ENCODE peak calls at places on chromosomes 4 and X, in ten cellular contexts. W is mammary epithelial cell, A is A549, V is BE2C, J is astrocyte of the spinal cord, S is epithelial cell of esophagus, O is activated B cell treated with CpG ODN at 0.5 μM for 24 hours, D is tibial artery, G is dorsolateral prefrontal cortex, T is AG10803. F is an unnamed sample.

GRCh38 chr4:52751349-52751911 is at the start of gene ERVMER34-1:
- DNase-seq in W (peak), A (peak), V (peak), J (peak), S (peak), O (no peak), D (no peak), G (peak), T (peak), F (no peak)

GRCh38 chrX:118536687-118537461 is 41.3 kb downstream of the DOCK11 start:
- DNase-seq in W (no peak), A (peak), V (peak), J (peak), S (no peak), O (no peak), D (no peak), G (peak), T (peak), F (peak)

GRCh38 chr4:56959064-56959463 is 18.3 kb downstream of the NOA1 start:
- DNase-seq in W (no peak), A (no peak), V (no peak), J (peak), S (no peak), O (no peak), D (no peak), G (no peak), T (no peak), F (no peak)

GRCh38 chr4:85302756-85303155 is 172.2 kb upstream of the ARHGAP24 start:
- DNase-seq in W (no peak), A (no peak), V (no peak), J (no peak), S (no peak), O (no peak), D (no peak), G (no peak), T (no peak), F (no peak)

GRCh38 chrX:134669378-134670098 is 11.3 kb upstream of the PLAC1 start:
- DNase-seq in W (peak), A (peak), V (no peak), J (peak), S (peak), O (no peak), D (no peak), G (no peak), T (peak), F (no peak)

GRCh38 chrX:72029473-72030411 is 102.0 kb downstream of the RTL5 start:
- DNase-seq in W (peak), A (peak), V (peak), J (peak), S (peak), O (no peak), D (no peak), G (no peak), T (peak), F (no peak)

GRCh38 chrX:52363247-52363883 is 5.5 kb upstream of the XAGE2 start:
- DNase-seq in W (no peak), A (peak), V (peak), J (no peak), S (no peak), O (no peak), D (no peak), G (no peak), T (no peak), F (no peak)

GRCh38 chrX:68895339-68896250 is 66.8 kb downstream of the EFNB1 start:
- DNase-seq in W (peak), A (peak), V (peak), J (peak), S (peak), O (no peak), D (peak), G (peak), T (peak), F (no peak)

GRCh38 chr4:23728971-23729370 is 160.9 kb downstream of the PPARGC1A start:
- DNase-seq in W (no peak), A (no peak), V (no peak), J (no peak), S (no peak), O (no peak), D (no peak), G (no peak), T (no peak), F (no peak)

GRCh38 chr4:103567591-103567990 is 152.2 kb downstream of the TACR3 start:
- DNase-seq in W (no peak), A (no peak), V (no peak), J (no peak), S (no peak), O (no peak), D (no peak), G (no peak), T (no peak), F (no peak)

GRCh38 chr4:15717126-15717525 is 14.3 kb downstream of the BST1 start:
- DNase-seq in W (no peak), A (no peak), V (no peak), J (peak), S (no peak), O (no peak), D (no peak), G (no peak), T (peak), F (no peak)

GRCh38 chrX:40155617-40156471 is 58.1 kb upstream of the BCOR start:
- DNase-seq in W (no peak), A (peak), V (no peak), J (no peak), S (no peak), O (no peak), D (no peak), G (no peak), T (no peak), F (no peak)

GRCh38 chrX:51435101-51435500 is 61.3 kb downstream of the NUDT11 start:
- DNase-seq in W (no peak), A (no peak), V (no peak), J (no peak), S (no peak), O (no peak), D (no peak), G (no peak), T (no peak), F (no peak)

GRCh38 chr4:3871181-3871852 is 105.1 kb downstream of the ADRA2C start:
- DNase-seq in W (no peak), A (no peak), V (peak), J (no peak), S (no peak), O (no peak), D (peak), G (peak), T (no peak), F (no peak)

GRCh38 chrX:40148439-40149285 is 50.9 kb upstream of the BCOR start:
- DNase-seq in W (no peak), A (no peak), V (no peak), J (no peak), S (no peak), O (no peak), D (no peak), G (no peak), T (no peak), F (no peak)

GRCh38 chr4:13558881-13559280 is 14.6 kb upstream of the NKX3-2 start:
- DNase-seq in W (peak), A (no peak), V (no peak), J (no peak), S (no peak), O (no peak), D (no peak), G (no peak), T (no peak), F (no peak)

GRCh38 chrX:120145295-120145925 is 13.0 kb upstream of the RHOXF2 start:
- DNase-seq in W (no peak), A (no peak), V (no peak), J (no peak), S (no peak), O (no peak), D (no peak), G (no peak), T (no peak), F (no peak)

GRCh38 chr4:113821851-113822250 is 60.3 kb upstream of the CAMK2D start:
- DNase-seq in W (peak), A (no peak), V (no peak), J (no peak), S (peak), O (no peak), D (no peak), G (no peak), T (peak), F (no peak)

GRCh38 chr4:78693777-78694456 is 82.2 kb upstream of the BMP2K start:
- DNase-seq in W (no peak), A (no peak), V (no peak), J (no peak), S (no peak), O (no peak), D (no peak), G (no peak), T (peak), F (no peak)

GRCh38 chr4:31411606-31412005 is 691.4 kb downstream of the PCDH7 start:
- DNase-seq in W (no peak), A (peak), V (no peak), J (peak), S (no peak), O (no peak), D (no peak), G (no peak), T (no peak), F (no peak)

GRCh38 chrX:25810202-25810601 is 327.9 kb upstream of the MAGEB18 start:
- DNase-seq in W (peak), A (no peak), V (no peak), J (peak), S (peak), O (no peak), D (no peak), G (no peak), T (no peak), F (no peak)

GRCh38 chr4:11495291-11495690 is 66.6 kb upstream of the HS3ST1 start:
- DNase-seq in W (no peak), A (no peak), V (no peak), J (peak), S (no peak), O (no peak), D (no peak), G (no peak), T (no peak), F (no peak)

GRCh38 chr4:11495818-11496217 is 67.1 kb upstream of the HS3ST1 start:
- DNase-seq in W (no peak), A (no peak), V (no peak), J (no peak), S (no peak), O (no peak), D (no peak), G (no peak), T (no peak), F (no peak)

GRCh38 chr4:11497972-11498371 is 69.3 kb upstream of the HS3ST1 start:
- DNase-seq in W (peak), A (no peak), V (no peak), J (no peak), S (peak), O (no peak), D (no peak), G (no peak), T (no peak), F (no peak)

GRCh38 chr4:11497212-11497806 is 68.6 kb upstream of the HS3ST1 start:
- DNase-seq in W (peak), A (no peak), V (no peak), J (no peak), S (peak), O (no peak), D (no peak), G (no peak), T (no peak), F (no peak)

DNA sequence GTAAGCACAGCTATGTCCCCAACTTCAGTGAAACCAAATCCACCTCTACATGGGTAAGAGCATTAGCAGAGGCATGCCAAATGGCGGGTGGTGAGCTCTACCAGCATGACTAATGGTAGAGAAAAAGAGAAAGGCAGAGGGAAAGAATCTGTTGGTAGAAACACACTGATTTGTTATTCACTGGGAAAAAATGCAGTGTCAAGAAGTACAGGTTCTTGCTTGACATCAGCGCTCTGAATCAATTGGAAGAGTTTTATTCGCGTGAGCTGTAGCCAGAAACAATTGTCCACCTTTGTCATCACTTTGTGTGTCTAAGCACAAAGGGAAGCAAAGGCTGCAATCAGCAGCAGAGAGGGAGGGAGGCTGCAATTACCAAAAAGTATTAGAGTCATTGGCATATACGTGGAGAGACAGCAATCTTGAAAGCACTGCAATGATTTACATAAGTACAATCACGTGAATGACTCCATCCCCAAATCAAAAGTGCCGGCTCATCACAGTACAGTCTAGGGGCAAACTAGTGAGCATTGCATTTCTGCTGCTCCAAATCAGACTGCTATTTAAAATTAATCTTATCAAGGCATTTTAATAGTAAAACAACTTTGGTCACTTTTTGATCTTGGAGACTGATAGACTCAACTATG is 67.7 kb upstream of the HS3ST1 start:
- DNase-seq in W (peak), A (no peak), V (no peak), J (peak), S (peak), O (no peak), D (no peak), G (no peak), T (no peak), F (no peak)
- TF ChIP-seq CTCF in W (no peak), A (no peak), V (no peak), J (no peak), S (no peak), O (no peak), D (no peak), G (no peak), T (no peak), F (no peak)

GRCh38 chrX:49101629-49101984 is 21.9 kb upstream of the WDR45 start:
- DNase-seq in W (no peak), A (no peak), V (no peak), J (no peak), S (no peak), O (no peak), D (no peak), G (no peak), T (no peak), F (no peak)
- TF ChIP-seq CTCF in W (no peak), A (no peak), V (peak), J (no peak), S (no peak), O (no peak), D (no peak), G (no peak), T (no peak), F (no peak)

GRCh38 chr4:100797356-100797755 is 279.5 kb upstream of the EMCN start:
- DNase-seq in W (no peak), A (no peak), V (no peak), J (no peak), S (no peak), O (no peak), D (no peak), G (no peak), T (no peak), F (no peak)

GRCh38 chr4:100796333-100796732 is 278.5 kb upstream of the EMCN start:
- DNase-seq in W (no peak), A (no peak), V (no peak), J (no peak), S (no peak), O (no peak), D (no peak), G (peak), T (no peak), F (no peak)

GRCh38 chr4:100797791-100798190 is 280.0 kb upstream of the EMCN start:
- DNase-seq in W (no peak), A (no peak), V (no peak), J (no peak), S (no peak), O (no peak), D (no peak), G (no peak), T (no peak), F (no peak)

GRCh38 chr4:100803751-100804150 is 285.9 kb upstream of the EMCN start:
- DNase-seq in W (no peak), A (no peak), V (no peak), J (no peak), S (no peak), O (no peak), D (no peak), G (no peak), T (no peak), F (no peak)

DNA sequence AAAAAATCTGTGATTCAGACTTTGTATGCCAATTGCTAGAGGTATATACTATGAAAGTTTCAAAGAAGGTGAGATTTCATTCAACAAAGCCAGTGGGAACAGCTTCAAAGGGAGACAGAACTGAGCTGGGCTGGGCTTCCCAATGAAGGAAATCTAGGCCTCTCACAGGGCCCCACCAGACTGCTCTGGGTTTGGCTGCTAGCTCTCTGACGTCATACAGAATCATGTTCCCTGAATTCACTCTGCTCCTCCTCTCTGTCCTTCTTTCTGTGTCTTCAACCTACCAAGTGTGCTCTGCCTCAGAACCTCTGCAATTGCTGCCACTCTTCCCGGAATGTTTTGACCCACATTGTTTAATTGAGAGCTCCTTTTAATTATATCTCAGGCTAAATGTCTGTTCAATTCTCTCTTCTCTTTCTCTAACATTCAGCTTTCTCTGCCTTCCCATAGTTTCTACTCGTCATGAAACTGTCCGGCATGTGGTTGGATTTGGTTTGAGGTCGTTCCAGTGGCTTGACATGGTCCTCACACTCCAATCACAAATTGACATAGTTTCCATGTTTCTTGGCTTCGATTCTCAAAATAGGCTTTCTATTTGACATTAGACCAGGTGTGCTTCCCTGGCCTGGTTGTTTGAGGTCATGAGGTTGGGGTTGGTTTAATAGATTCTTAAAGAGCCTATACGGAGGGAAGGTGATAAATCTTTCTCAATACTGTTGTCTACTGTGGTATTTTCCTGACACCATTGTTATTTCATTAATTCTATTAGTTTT is 282.1 kb upstream of the EMCN start:
- DNase-seq in W (no peak), A (no peak), V (no peak), J (no peak), S (no peak), O (no peak), D (no peak), G (no peak), T (no peak), F (no peak)
- TF ChIP-seq CTCF in W (no peak), A (no peak), V (no peak), J (no peak), S (no peak), O (no peak), D (no peak), G (no peak), T (no peak), F (no peak)

DNA sequence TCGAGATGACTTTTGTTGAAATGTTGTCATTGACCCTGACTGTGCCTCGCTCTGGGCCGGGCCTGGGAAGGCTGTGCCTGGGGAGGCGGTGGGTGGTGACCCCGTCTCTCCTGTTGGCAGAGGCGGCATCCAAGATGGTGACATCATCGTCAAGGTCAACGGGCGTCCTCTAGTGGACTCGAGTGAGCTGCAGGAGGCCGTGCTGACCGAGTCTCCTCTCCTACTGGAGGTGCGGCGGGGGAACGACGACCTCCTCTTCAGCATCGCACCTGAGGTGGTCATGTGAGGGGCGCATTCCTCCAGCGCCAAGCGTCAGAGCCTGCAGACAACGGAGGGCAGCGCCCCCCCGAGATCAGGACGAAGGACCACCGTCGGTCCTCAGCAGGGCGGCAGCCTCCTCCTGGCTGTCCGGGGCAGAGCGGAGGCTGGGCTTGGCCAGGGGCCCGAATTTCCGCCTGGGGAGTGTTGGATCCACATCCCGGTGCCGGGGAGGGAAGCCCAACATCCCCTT is 36.4 kb downstream of the HTRA3 start:
- DNase-seq in W (no peak), A (no peak), V (peak), J (no peak), S (no peak), O (no peak), D (peak), G (no peak), T (no peak), F (no peak)
- TF ChIP-seq CTCF in W (no peak), A (no peak), V (no peak), J (no peak), S (no peak), O (no peak), D (no peak), G (no peak), T (no peak), F (no peak)

GRCh38 chr4:186719925-186720694 is 3.5 kb downstream of the FAT1 start:
- DNase-seq in W (peak), A (peak), V (peak), J (peak), S (peak), O (no peak), D (no peak), G (no peak), T (peak), F (no peak)
- TF ChIP-seq CTCF in W (peak), A (peak), V (peak), J (peak), S (peak), O (no peak), D (no peak), G (peak), T (peak), F (no peak)